ENCODE peak calls at places on chromosomes 12 and 14, in nine cellular contexts. One of them, this sample, is unnamed. For H3K4me1, the result is how much of the 10 kb centered on the place peaks cover.

GRCh38 chr14:71399057-71399487 is 491.8 kb downstream of the PCNX1 start:
- DNase-seq in astrocyte: no peak
- DNase-seq in heart left ventricle: no peak
- DNase-seq in endodermal cell: no peak
- DNase-seq in breast epithelium: no peak
- DNase-seq in A549: no peak
- DNase-seq in mucosa of descending colon: no peak
- DNase-seq in sigmoid colon: no peak
- DNase-seq in body of pancreas: no peak
- DNase-seq in this sample: no peak

GRCh38 chr14:50088731-50089130 is 27.6 kb downstream of the VCPKMT start:
- DNase-seq in astrocyte: no peak
- DNase-seq in heart left ventricle: no peak
- DNase-seq in endodermal cell: no peak
- DNase-seq in breast epithelium: no peak
- DNase-seq in A549: no peak
- DNase-seq in mucosa of descending colon: no peak
- DNase-seq in sigmoid colon: no peak
- DNase-seq in body of pancreas: no peak
- DNase-seq in this sample: no peak

GRCh38 chr14:52951730-52952481 is 1.1 kb upstream of the FERMT2 start:
- DNase-seq in astrocyte: peak
- DNase-seq in heart left ventricle: peak
- DNase-seq in endodermal cell: peak
- DNase-seq in breast epithelium: peak
- DNase-seq in A549: peak
- DNase-seq in mucosa of descending colon: no peak
- DNase-seq in sigmoid colon: peak
- DNase-seq in body of pancreas: peak
- DNase-seq in this sample: peak

GRCh38 chr12:57732726-57733593 is 5.6 kb downstream of the AGAP2 start:
- DNase-seq in astrocyte: no peak
- DNase-seq in heart left ventricle: peak
- DNase-seq in endodermal cell: no peak
- DNase-seq in breast epithelium: no peak
- DNase-seq in A549: no peak
- DNase-seq in mucosa of descending colon: no peak
- DNase-seq in sigmoid colon: no peak
- DNase-seq in body of pancreas: no peak
- DNase-seq in this sample: no peak

GRCh38 chr12:31736472-31736871 is 7.7 kb upstream of the AMN1 start:
- DNase-seq in astrocyte: peak
- DNase-seq in heart left ventricle: no peak
- DNase-seq in endodermal cell: no peak
- DNase-seq in breast epithelium: no peak
- DNase-seq in A549: no peak
- DNase-seq in mucosa of descending colon: no peak
- DNase-seq in sigmoid colon: no peak
- DNase-seq in body of pancreas: no peak
- DNase-seq in this sample: no peak

GRCh38 chr14:70754989-70755388 is 54.3 kb downstream of the MAP3K9 start:
- DNase-seq in astrocyte: peak
- DNase-seq in heart left ventricle: no peak
- DNase-seq in endodermal cell: peak
- DNase-seq in breast epithelium: peak
- DNase-seq in A549: no peak
- DNase-seq in mucosa of descending colon: no peak
- DNase-seq in sigmoid colon: no peak
- DNase-seq in body of pancreas: peak
- DNase-seq in this sample: no peak

GRCh38 chr14:104820669-104821228 is 19.8 kb downstream of the ZBTB42 start:
- DNase-seq in astrocyte: peak
- DNase-seq in heart left ventricle: peak
- DNase-seq in endodermal cell: peak
- DNase-seq in breast epithelium: no peak
- DNase-seq in A549: peak
- DNase-seq in mucosa of descending colon: peak
- DNase-seq in sigmoid colon: peak
- DNase-seq in body of pancreas: peak
- DNase-seq in this sample: peak

GRCh38 chr12:106138646-106139421 is at the start of gene NUAK1:
- DNase-seq in astrocyte: peak
- DNase-seq in heart left ventricle: peak
- DNase-seq in endodermal cell: peak
- DNase-seq in breast epithelium: no peak
- DNase-seq in A549: peak
- DNase-seq in mucosa of descending colon: peak
- DNase-seq in sigmoid colon: peak
- DNase-seq in body of pancreas: peak
- DNase-seq in this sample: peak

GRCh38 chr14:54133896-54134295 is 177.3 kb upstream of the BMP4 start:
- DNase-seq in astrocyte: peak
- DNase-seq in heart left ventricle: no peak
- DNase-seq in endodermal cell: peak
- DNase-seq in breast epithelium: no peak
- DNase-seq in A549: peak
- DNase-seq in mucosa of descending colon: no peak
- DNase-seq in sigmoid colon: no peak
- DNase-seq in body of pancreas: no peak
- DNase-seq in this sample: no peak

GRCh38 chr12:120090626-120091295 is 25.8 kb downstream of the RAB35 start:
- DNase-seq in astrocyte: no peak
- DNase-seq in heart left ventricle: no peak
- DNase-seq in endodermal cell: no peak
- DNase-seq in breast epithelium: no peak
- DNase-seq in A549: no peak
- DNase-seq in mucosa of descending colon: peak
- DNase-seq in sigmoid colon: no peak
- DNase-seq in body of pancreas: no peak
- DNase-seq in this sample: no peak

GRCh38 chr12:47752552-47752951 is 6.1 kb downstream of the RAPGEF3 start:
- DNase-seq in astrocyte: peak
- DNase-seq in heart left ventricle: no peak
- DNase-seq in endodermal cell: no peak
- DNase-seq in breast epithelium: no peak
- DNase-seq in A549: no peak
- DNase-seq in mucosa of descending colon: no peak
- DNase-seq in sigmoid colon: no peak
- DNase-seq in body of pancreas: no peak
- DNase-seq in this sample: no peak

GRCh38 chr12:63164911-63165310 is 13.9 kb upstream of the AVPR1A start:
- DNase-seq in astrocyte: no peak
- DNase-seq in heart left ventricle: no peak
- DNase-seq in endodermal cell: no peak
- DNase-seq in breast epithelium: no peak
- DNase-seq in A549: no peak
- DNase-seq in mucosa of descending colon: no peak
- DNase-seq in sigmoid colon: no peak
- DNase-seq in body of pancreas: no peak
- DNase-seq in this sample: no peak

GRCh38 chr14:89418976-89419375 is 1.9 kb upstream of the FOXN3 start:
- DNase-seq in astrocyte: no peak
- DNase-seq in heart left ventricle: no peak
- DNase-seq in endodermal cell: no peak
- DNase-seq in breast epithelium: no peak
- DNase-seq in A549: no peak
- DNase-seq in mucosa of descending colon: no peak
- DNase-seq in sigmoid colon: peak
- DNase-seq in body of pancreas: no peak
- DNase-seq in this sample: no peak

GRCh38 chr14:21092147-21093011 is 6.1 kb downstream of the ZNF219 start:
- DNase-seq in astrocyte: no peak
- DNase-seq in heart left ventricle: peak
- DNase-seq in endodermal cell: peak
- DNase-seq in breast epithelium: peak
- DNase-seq in A549: peak
- DNase-seq in mucosa of descending colon: peak
- DNase-seq in sigmoid colon: peak
- DNase-seq in body of pancreas: peak
- DNase-seq in this sample: peak

GRCh38 chr12:27652174-27652763 is 44.0 kb upstream of the REP15 start:
- DNase-seq in astrocyte: peak
- DNase-seq in heart left ventricle: no peak
- DNase-seq in endodermal cell: peak
- DNase-seq in breast epithelium: peak
- DNase-seq in A549: peak
- DNase-seq in mucosa of descending colon: no peak
- DNase-seq in sigmoid colon: no peak
- DNase-seq in body of pancreas: peak
- DNase-seq in this sample: peak

GRCh38 chr14:102187583-102188001 is 47.9 kb downstream of the WDR20 start:
- DNase-seq in astrocyte: no peak
- DNase-seq in heart left ventricle: no peak
- DNase-seq in endodermal cell: peak
- DNase-seq in breast epithelium: no peak
- DNase-seq in A549: no peak
- DNase-seq in mucosa of descending colon: no peak
- DNase-seq in sigmoid colon: peak
- DNase-seq in body of pancreas: peak
- DNase-seq in this sample: no peak

GRCh38 chr12:3243376-3244084 is 166.4 kb downstream of the TSPAN9 start:
- DNase-seq in astrocyte: no peak
- DNase-seq in heart left ventricle: peak
- DNase-seq in endodermal cell: no peak
- DNase-seq in breast epithelium: no peak
- DNase-seq in A549: no peak
- DNase-seq in mucosa of descending colon: no peak
- DNase-seq in sigmoid colon: no peak
- DNase-seq in body of pancreas: peak
- DNase-seq in this sample: no peak

DNA sequence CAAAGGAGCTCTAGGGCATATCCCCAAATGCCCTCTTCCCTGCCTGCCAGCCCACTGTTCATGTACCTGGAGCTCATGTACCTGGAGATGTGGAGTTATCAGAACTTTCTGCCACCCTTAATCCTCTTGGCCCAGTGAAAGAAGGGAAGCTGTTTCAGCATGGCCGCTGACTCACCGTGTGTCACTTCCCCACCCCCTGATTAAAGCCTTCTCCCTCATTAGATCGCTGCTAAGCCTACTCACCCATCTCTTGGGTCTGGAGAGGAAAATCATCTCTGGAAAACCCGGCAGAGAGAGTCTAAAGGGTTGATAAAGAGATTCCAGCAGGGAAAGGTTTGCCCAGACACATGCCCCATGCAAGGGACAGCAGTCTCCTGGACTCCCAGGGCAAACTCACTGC is 4.5 kb upstream of the LTBP2 start:
- DNase-seq in astrocyte: peak
- DNase-seq in heart left ventricle: peak
- DNase-seq in endodermal cell: peak
- DNase-seq in breast epithelium: no peak
- DNase-seq in A549: peak
- DNase-seq in mucosa of descending colon: no peak
- DNase-seq in sigmoid colon: no peak
- DNase-seq in body of pancreas: no peak
- DNase-seq in this sample: no peak
- H3K4me1 ChIP-seq in astrocyte: half or more
- H3K4me1 ChIP-seq in heart left ventricle: under half
- H3K4me1 ChIP-seq in endodermal cell: under half
- H3K4me1 ChIP-seq in breast epithelium: under half
- H3K4me1 ChIP-seq in A549: half or more
- H3K4me1 ChIP-seq in mucosa of descending colon: under half
- H3K4me1 ChIP-seq in sigmoid colon: under half
- H3K4me1 ChIP-seq in body of pancreas: half or more
- H3K4me1 ChIP-seq in this sample: under half

DNA sequence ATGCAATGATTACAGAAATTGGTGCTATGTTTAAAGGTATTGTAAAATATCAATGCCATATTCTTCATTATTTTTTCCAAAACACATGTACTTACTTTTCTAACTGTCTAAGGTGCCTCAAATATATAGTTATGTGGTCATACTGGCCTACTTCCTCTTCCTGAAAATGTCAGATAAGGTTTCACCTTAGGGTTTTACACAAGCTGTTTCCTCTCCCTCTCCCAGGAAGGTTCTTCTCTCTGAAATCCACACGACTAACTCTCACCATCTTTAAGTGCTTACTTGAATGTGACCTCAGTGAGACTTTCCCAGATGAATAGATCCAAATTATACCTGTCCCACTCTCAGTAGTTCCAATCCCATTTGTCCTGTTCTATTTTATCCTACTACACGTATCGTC is 11.6 kb upstream of the CLEC4D start:
- DNase-seq in astrocyte: no peak
- DNase-seq in heart left ventricle: no peak
- DNase-seq in endodermal cell: no peak
- DNase-seq in breast epithelium: no peak
- DNase-seq in A549: no peak
- DNase-seq in mucosa of descending colon: no peak
- DNase-seq in sigmoid colon: no peak
- DNase-seq in body of pancreas: no peak
- DNase-seq in this sample: no peak
- TF ChIP-seq CTCF in astrocyte: no peak
- TF ChIP-seq CTCF in heart left ventricle: no peak
- TF ChIP-seq CTCF in endodermal cell: no peak
- TF ChIP-seq CTCF in breast epithelium: no peak
- TF ChIP-seq CTCF in A549: no peak
- TF ChIP-seq CTCF in mucosa of descending colon: no peak
- TF ChIP-seq CTCF in sigmoid colon: no peak
- TF ChIP-seq CTCF in body of pancreas: no peak
- TF ChIP-seq CTCF in this sample: no peak

DNA sequence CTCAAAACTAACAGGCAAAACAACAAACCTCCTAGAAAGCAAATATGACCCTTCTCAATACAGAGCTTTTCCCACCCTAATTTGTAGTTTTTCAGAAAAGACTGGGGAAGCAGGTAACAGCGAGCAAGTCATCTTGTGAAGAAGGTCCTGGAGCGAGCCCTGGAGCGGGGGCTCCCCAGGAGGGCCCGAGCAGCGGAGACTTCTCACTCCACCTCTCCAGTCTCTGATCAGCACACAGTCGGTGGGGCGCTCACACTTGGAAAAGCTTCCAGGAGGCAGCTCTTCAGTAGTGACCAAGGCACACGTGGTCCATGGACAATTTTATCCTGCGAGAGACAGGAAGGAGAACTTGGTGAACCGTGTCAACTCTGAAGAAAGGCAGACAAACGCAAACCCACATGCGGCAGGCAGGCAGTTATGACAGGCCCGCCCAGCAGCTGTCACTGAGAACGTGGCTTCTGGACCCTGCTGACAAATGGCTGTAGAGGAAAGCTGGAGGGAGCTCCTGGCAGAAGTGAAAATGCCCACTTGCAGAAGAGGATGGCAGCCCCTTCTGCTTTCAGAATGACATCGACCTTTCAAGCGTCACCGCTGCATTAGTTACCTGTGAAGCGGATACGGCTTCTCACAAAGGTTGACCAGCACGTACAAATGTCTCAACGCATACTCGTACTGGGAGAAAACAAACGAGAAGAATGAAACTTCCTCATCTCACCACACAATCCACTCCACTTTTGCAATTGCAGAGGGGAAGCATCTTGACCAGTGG is 44.2 kb downstream of the LGMN start:
- DNase-seq in astrocyte: no peak
- DNase-seq in heart left ventricle: no peak
- DNase-seq in endodermal cell: no peak
- DNase-seq in breast epithelium: no peak
- DNase-seq in A549: no peak
- DNase-seq in mucosa of descending colon: peak
- DNase-seq in sigmoid colon: no peak
- DNase-seq in body of pancreas: no peak
- DNase-seq in this sample: no peak
- H3K4me1 ChIP-seq in astrocyte: under half
- H3K4me1 ChIP-seq in heart left ventricle: under half
- H3K4me1 ChIP-seq in endodermal cell: under half
- H3K4me1 ChIP-seq in breast epithelium: under half
- H3K4me1 ChIP-seq in A549: under half
- H3K4me1 ChIP-seq in mucosa of descending colon: under half
- H3K4me1 ChIP-seq in sigmoid colon: under half
- H3K4me1 ChIP-seq in body of pancreas: under half
- H3K4me1 ChIP-seq in this sample: under half

GRCh38 chr14:39034481-39035296 is 68.3 kb downstream of the SEC23A start:
- DNase-seq in astrocyte: no peak
- DNase-seq in heart left ventricle: no peak
- DNase-seq in endodermal cell: no peak
- DNase-seq in breast epithelium: no peak
- DNase-seq in A549: peak
- DNase-seq in mucosa of descending colon: no peak
- DNase-seq in sigmoid colon: no peak
- DNase-seq in body of pancreas: no peak
- DNase-seq in this sample: no peak
- TF ChIP-seq CTCF in astrocyte: peak
- TF ChIP-seq CTCF in heart left ventricle: no peak
- TF ChIP-seq CTCF in endodermal cell: peak
- TF ChIP-seq CTCF in breast epithelium: no peak
- TF ChIP-seq CTCF in A549: peak
- TF ChIP-seq CTCF in mucosa of descending colon: no peak
- TF ChIP-seq CTCF in sigmoid colon: no peak
- TF ChIP-seq CTCF in body of pancreas: peak
- TF ChIP-seq CTCF in this sample: no peak